ENCODE peak calls at places on chromosomes 16 and 17, in four cellular contexts. N is AG04450; E is CD4-positive, alpha-beta memory T cell; S is HEK293T. A is an unnamed sample.
A peak's percentile ranks its signal among the peaks of the same experiment; 100 is the strongest.

GRCh38 chr17:74276561-74277009 is 2.6 kb downstream of the DNAI2 start:
- DNase-seq in N (no peak), E (no peak), S (no peak), A (no peak)

GRCh38 chr17:58279016-58279671 is 1.6 kb downstream of the MPO start:
- DNase-seq in N (no peak), E (no peak), S (peak; percentile 3), A (no peak)

GRCh38 chr17:49358638-49359247 is 3.3 kb downstream of the ZNF652 start:
- DNase-seq in N (no peak), E (peak; percentile 25), S (no peak), A (no peak)

GRCh38 chr16:12330977-12331376 is 354.4 kb downstream of the SNX29 start:
- DNase-seq in N (no peak), E (no peak), S (no peak), A (no peak)

GRCh38 chr16:55487048-55487803 is 8.2 kb downstream of the MMP2 start:
- DNase-seq in N (peak; percentile 76), E (no peak), S (no peak), A (no peak)

GRCh38 chr16:11310997-11311561 is 29.9 kb upstream of the PRM1 start:
- DNase-seq in N (no peak), E (peak; percentile 69), S (no peak), A (no peak)

GRCh38 chr17:48548687-48549621 is 4.0 kb upstream of the HOXB2 start:
- DNase-seq in N (no peak), E (no peak), S (no peak), A (no peak)

GRCh38 chr16:24539850-24540484 is 601 bp downstream of the RBBP6 start:
- DNase-seq in N (no peak), E (no peak), S (peak; percentile 10), A (no peak)